ENCODE peak calls at places on chromosomes 3 and 15, in four cellular contexts. One of them, this sample, is unnamed.

GRCh38 chr3:100033814-100034490 is 80.3 kb downstream of the FILIP1L start:
- DNase-seq in HepG2: peak
- DNase-seq in A549: no peak
- DNase-seq in K562: no peak
- DNase-seq in this sample: no peak

GRCh38 chr3:181705081-181705480 is 6.6 kb upstream of the SOX2 start:
- DNase-seq in A549: no peak
- DNase-seq in K562: no peak
- DNase-seq in HepG2: no peak
- DNase-seq in this sample: no peak

GRCh38 chr3:71102111-71103039 is 481.2 kb downstream of the FOXP1 start:
- DNase-seq in HepG2: no peak
- DNase-seq in K562: no peak
- DNase-seq in A549: peak
- DNase-seq in this sample: no peak

GRCh38 chr3:157132341-157132740 is 27.6 kb downstream of the CCNL1 start:
- DNase-seq in HepG2: no peak
- DNase-seq in K562: no peak
- DNase-seq in A549: no peak
- DNase-seq in this sample: no peak

GRCh38 chr15:101732772-101733171 is 8.5 kb upstream of the TARS3 start:
- DNase-seq in A549: no peak
- DNase-seq in K562: no peak
- DNase-seq in HepG2: no peak
- DNase-seq in this sample: no peak

GRCh38 chr15:101198820-101199219 is 53.0 kb downstream of the CHSY1 start:
- DNase-seq in HepG2: no peak
- DNase-seq in A549: no peak
- DNase-seq in K562: no peak
- DNase-seq in this sample: no peak

GRCh38 chr3:56851966-56852884 is 50.5 kb upstream of the ARHGEF3 start:
- DNase-seq in K562: no peak
- DNase-seq in A549: no peak
- DNase-seq in HepG2: no peak
- DNase-seq in this sample: no peak

GRCh38 chr3:193852901-193853300 is 259.9 kb downstream of the OPA1 start:
- DNase-seq in K562: no peak
- DNase-seq in HepG2: no peak
- DNase-seq in A549: no peak
- DNase-seq in this sample: no peak

GRCh38 chr15:73677146-73677607 is 7.0 kb upstream of the CD276 start:
- DNase-seq in K562: peak
- DNase-seq in HepG2: peak
- DNase-seq in A549: peak
- DNase-seq in this sample: peak

GRCh38 chr15:80596521-80596976 is 98.6 kb upstream of the ABHD17C start:
- DNase-seq in HepG2: peak
- DNase-seq in A549: peak
- DNase-seq in K562: no peak
- DNase-seq in this sample: no peak

GRCh38 chr3:149215474-149215873 is 6.2 kb downstream of the CP start:
- DNase-seq in HepG2: peak
- DNase-seq in K562: no peak
- DNase-seq in A549: peak
- DNase-seq in this sample: no peak

GRCh38 chr3:173191611-173192010 is 50.6 kb upstream of the SPATA16 start:
- DNase-seq in K562: no peak
- DNase-seq in HepG2: no peak
- DNase-seq in A549: no peak
- DNase-seq in this sample: no peak

GRCh38 chr3:127150915-127151564 is 41.9 kb upstream of the PRR23E start:
- DNase-seq in A549: no peak
- DNase-seq in HepG2: no peak
- DNase-seq in K562: no peak
- DNase-seq in this sample: no peak

GRCh38 chr3:192010490-192010889 is 549.5 kb downstream of the PYDC2 start:
- DNase-seq in HepG2: no peak
- DNase-seq in K562: no peak
- DNase-seq in A549: no peak
- DNase-seq in this sample: no peak

GRCh38 chr3:69178838-69179739 is 56.7 kb upstream of the LMOD3 start:
- DNase-seq in HepG2: peak
- DNase-seq in K562: no peak
- DNase-seq in A549: peak
- DNase-seq in this sample: no peak

GRCh38 chr15:51286816-51287215 is 51.6 kb downstream of the CYP19A1 start:
- DNase-seq in HepG2: peak
- DNase-seq in A549: peak
- DNase-seq in K562: no peak
- DNase-seq in this sample: no peak

GRCh38 chr15:77475898-77476297 is 55.2 kb downstream of the HMG20A start:
- DNase-seq in A549: no peak
- DNase-seq in HepG2: no peak
- DNase-seq in K562: no peak
- DNase-seq in this sample: peak

GRCh38 chr3:44355634-44356033 is 17.1 kb downstream of the TCAIM start:
- DNase-seq in HepG2: peak
- DNase-seq in K562: peak
- DNase-seq in A549: no peak
- DNase-seq in this sample: no peak

GRCh38 chr3:136069933-136070332 is 104.4 kb downstream of the PPP2R3A start:
- DNase-seq in HepG2: no peak
- DNase-seq in K562: no peak
- DNase-seq in A549: no peak
- DNase-seq in this sample: no peak

GRCh38 chr3:67402873-67403272 is 251.5 kb downstream of the SUCLG2 start:
- DNase-seq in A549: no peak
- DNase-seq in K562: no peak
- DNase-seq in HepG2: no peak
- DNase-seq in this sample: no peak

GRCh38 chr3:31895471-31895870 is 85.6 kb downstream of the OSBPL10 start:
- DNase-seq in HepG2: no peak
- DNase-seq in A549: no peak
- DNase-seq in K562: no peak
- DNase-seq in this sample: no peak

GRCh38 chr15:77722759-77723460 is 90.2 kb upstream of the LINGO1 start:
- DNase-seq in A549: no peak
- DNase-seq in HepG2: no peak
- DNase-seq in K562: no peak
- DNase-seq in this sample: peak

GRCh38 chr3:181362378-181362777 is 349.3 kb upstream of the SOX2 start:
- DNase-seq in K562: no peak
- DNase-seq in HepG2: no peak
- DNase-seq in A549: no peak
- DNase-seq in this sample: no peak

GRCh38 chr3:11195201-11195600 is 40.9 kb downstream of the HRH1 start:
- DNase-seq in HepG2: no peak
- DNase-seq in A549: no peak
- DNase-seq in K562: no peak
- DNase-seq in this sample: no peak

GRCh38 chr3:185272051-185272450 is 18.2 kb upstream of the EHHADH start:
- DNase-seq in HepG2: no peak
- DNase-seq in A549: no peak
- DNase-seq in K562: no peak
- DNase-seq in this sample: no peak

GRCh38 chr3:12965999-12966846 is 107.0 kb downstream of the IQSEC1 start:
- DNase-seq in A549: no peak
- DNase-seq in HepG2: no peak
- DNase-seq in K562: no peak
- DNase-seq in this sample: no peak

GRCh38 chr3:49399467-49399866 is 12.3 kb downstream of the RHOA start:
- DNase-seq in A549: no peak
- DNase-seq in HepG2: no peak
- DNase-seq in K562: no peak
- DNase-seq in this sample: no peak

GRCh38 chr3:8987673-8988655 is 24.7 kb upstream of the RAD18 start:
- DNase-seq in A549: peak
- DNase-seq in HepG2: peak
- DNase-seq in K562: peak
- DNase-seq in this sample: peak

GRCh38 chr3:172125963-172126403 is 86.6 kb downstream of the FNDC3B start:
- DNase-seq in A549: no peak
- DNase-seq in K562: no peak
- DNase-seq in HepG2: no peak
- DNase-seq in this sample: no peak

GRCh38 chr3:195247086-195247862 is 23.7 kb downstream of the XXYLT1 start:
- DNase-seq in K562: no peak
- DNase-seq in A549: no peak
- DNase-seq in HepG2: no peak
- DNase-seq in this sample: no peak

GRCh38 chr3:53103566-53104296 is 26.5 kb downstream of the RFT1 start:
- DNase-seq in A549: no peak
- DNase-seq in HepG2: no peak
- DNase-seq in K562: no peak
- DNase-seq in this sample: no peak

GRCh38 chr3:157081681-157082210 is 78.2 kb downstream of the CCNL1 start:
- DNase-seq in A549: peak
- DNase-seq in K562: peak
- DNase-seq in HepG2: peak
- DNase-seq in this sample: peak

GRCh38 chr3:135809038-135809437 is 156.5 kb upstream of the PPP2R3A start:
- DNase-seq in HepG2: no peak
- DNase-seq in K562: no peak
- DNase-seq in A549: no peak
- DNase-seq in this sample: no peak

GRCh38 chr3:190739726-190740230 is 122.7 kb downstream of the GMNC start:
- DNase-seq in HepG2: no peak
- DNase-seq in K562: no peak
- DNase-seq in A549: no peak
- DNase-seq in this sample: no peak

GRCh38 chr3:155870945-155871745 is 695 bp downstream of the GMPS start:
- DNase-seq in K562: peak
- DNase-seq in A549: peak
- DNase-seq in HepG2: no peak
- DNase-seq in this sample: peak

DNA sequence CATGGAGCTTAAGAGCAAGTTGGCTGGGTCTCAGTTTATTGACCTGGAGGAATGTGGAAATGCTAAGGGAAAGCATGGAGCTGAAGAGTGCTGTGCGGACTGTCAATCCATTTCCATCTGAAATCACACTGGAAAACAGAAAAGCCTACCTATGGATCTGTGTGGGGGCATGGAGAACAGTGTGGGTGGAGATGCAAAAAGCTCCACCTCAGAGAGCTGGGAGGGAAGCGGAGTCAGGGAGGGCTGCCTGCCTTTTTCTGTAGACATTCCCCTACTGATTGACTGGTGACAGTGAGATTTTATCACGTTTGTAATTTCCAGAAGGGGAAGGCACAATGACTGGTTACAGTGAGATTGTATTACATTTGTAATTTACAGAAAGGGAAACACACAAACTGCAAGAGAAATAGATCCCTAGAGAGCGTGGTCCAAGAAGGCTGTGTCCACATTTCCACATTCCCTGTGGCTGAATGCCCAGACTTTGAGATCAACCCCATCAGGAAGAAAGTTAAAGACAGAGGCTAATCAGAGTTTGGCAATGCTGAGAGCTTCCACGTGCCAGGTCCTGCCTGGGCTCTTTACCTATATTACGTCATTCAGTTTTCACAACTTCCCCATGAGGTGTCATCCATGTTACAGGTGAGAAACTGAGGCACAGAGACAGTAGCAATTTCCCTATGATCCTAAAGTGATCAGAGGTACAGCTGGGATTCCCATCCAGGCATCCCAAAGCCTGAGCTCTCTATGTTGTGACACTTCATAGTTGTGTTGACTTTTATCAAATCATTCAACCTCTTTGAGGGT is 67.7 kb upstream of the NSMCE3 start:
- DNase-seq in HepG2: no peak
- DNase-seq in K562: no peak
- DNase-seq in A549: no peak
- DNase-seq in this sample: no peak
- TF ChIP-seq NR3C1 in HepG2: no peak
- TF ChIP-seq NR3C1 in K562: no peak
- TF ChIP-seq NR3C1 in A549: no peak
- TF ChIP-seq NR3C1 in this sample: no peak

GRCh38 chr3:170225166-170225565 is 2.9 kb downstream of the PRKCI start:
- DNase-seq in A549: no peak
- DNase-seq in HepG2: no peak
- DNase-seq in K562: no peak
- DNase-seq in this sample: no peak

GRCh38 chr3:170226426-170226960 is 4.3 kb downstream of the PRKCI start:
- DNase-seq in HepG2: no peak
- DNase-seq in K562: no peak
- DNase-seq in A549: no peak
- DNase-seq in this sample: no peak

GRCh38 chr3:170220871-170221270 is 1.4 kb upstream of the PRKCI start:
- DNase-seq in K562: no peak
- DNase-seq in A549: no peak
- DNase-seq in HepG2: no peak
- DNase-seq in this sample: no peak

GRCh38 chr3:170221924-170222646 is at the start of gene PRKCI:
- DNase-seq in K562: peak
- DNase-seq in HepG2: peak
- DNase-seq in A549: peak
- DNase-seq in this sample: peak

GRCh38 chr3:170222647-170223541 is 670 bp downstream of the PRKCI start:
- DNase-seq in K562: peak
- DNase-seq in A549: peak
- DNase-seq in HepG2: peak
- DNase-seq in this sample: peak
- TF ChIP-seq NR3C1 in K562: no peak
- TF ChIP-seq NR3C1 in A549: no peak
- TF ChIP-seq NR3C1 in HepG2: no peak
- TF ChIP-seq NR3C1 in this sample: no peak

GRCh38 chr3:141449424-141449823 is 37.4 kb upstream of the RASA2 start:
- DNase-seq in A549: no peak
- DNase-seq in K562: no peak
- DNase-seq in HepG2: no peak
- DNase-seq in this sample: no peak
- TF ChIP-seq NR3C1 in A549: no peak
- TF ChIP-seq NR3C1 in K562: no peak
- TF ChIP-seq NR3C1 in HepG2: no peak
- TF ChIP-seq NR3C1 in this sample: no peak

DNA sequence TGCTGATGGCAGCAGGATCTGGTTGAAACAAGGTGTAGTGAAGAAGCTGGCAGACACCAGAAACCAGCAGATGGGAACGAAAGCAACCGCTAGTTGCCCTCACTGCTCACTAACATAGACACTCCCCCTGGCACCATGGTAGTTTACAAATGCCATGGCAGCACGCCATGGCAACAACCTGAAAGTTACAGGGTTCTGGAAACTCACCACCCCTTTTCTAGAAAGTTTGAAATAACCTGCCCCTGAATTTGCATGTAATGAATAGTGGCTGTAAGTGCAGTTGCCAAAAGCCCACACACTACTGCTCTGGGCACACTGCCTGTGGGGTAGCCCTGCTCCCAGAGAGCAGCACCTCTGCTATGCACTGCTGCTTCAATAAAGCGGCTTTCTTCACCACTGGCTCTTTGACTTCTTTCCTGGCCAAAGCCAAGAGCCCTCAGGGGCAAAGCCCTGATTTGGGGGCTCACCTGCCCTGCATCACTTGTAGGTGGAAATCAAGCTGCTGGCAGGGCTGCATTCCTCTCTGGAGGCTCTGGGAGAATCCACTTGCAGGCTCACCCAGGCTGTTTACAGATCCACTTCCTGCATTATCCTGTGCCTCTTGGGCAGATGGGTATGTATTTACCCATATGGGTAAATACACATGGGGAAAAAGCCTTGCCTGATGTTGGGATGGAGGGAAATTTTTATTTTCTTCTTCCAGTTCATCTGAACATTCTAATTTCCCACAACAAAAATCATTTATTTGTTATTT is 2.0 kb upstream of the GP9 start:
- DNase-seq in K562: no peak
- DNase-seq in HepG2: no peak
- DNase-seq in A549: no peak
- DNase-seq in this sample: no peak
- TF ChIP-seq NR3C1 in K562: no peak
- TF ChIP-seq NR3C1 in HepG2: no peak
- TF ChIP-seq NR3C1 in A549: no peak
- TF ChIP-seq NR3C1 in this sample: no peak